ENCODE peak calls at places on chromosomes 11 and 22, in eight cellular contexts. One of them, this sample, is unnamed.
A peak's percentile ranks its signal among the peaks of the same experiment; 100 is the strongest.

GRCh38 chr22:38310518-38311330 is 6.5 kb downstream of the CSNK1E start:
- DNase-seq in esophagus squamous epithelium: no peak
- DNase-seq in Panc1: no peak
- DNase-seq in body of pancreas: no peak
- DNase-seq in HCT116: no peak
- DNase-seq in fibroblast of lung: no peak
- DNase-seq in tibial artery: peak; percentile 80
- DNase-seq in stomach: no peak
- DNase-seq in this sample: no peak

GRCh38 chr22:37505989-37506388 is 13.2 kb downstream of the CARD10 start:
- DNase-seq in HCT116: no peak
- DNase-seq in body of pancreas: no peak
- DNase-seq in Panc1: no peak
- DNase-seq in esophagus squamous epithelium: no peak
- DNase-seq in fibroblast of lung: no peak
- DNase-seq in stomach: no peak
- DNase-seq in tibial artery: no peak
- DNase-seq in this sample: no peak

GRCh38 chr11:44243633-44244343 is 66.2 kb downstream of the ALX4 start:
- DNase-seq in esophagus squamous epithelium: no peak
- DNase-seq in fibroblast of lung: peak; percentile 34
- DNase-seq in Panc1: no peak
- DNase-seq in stomach: no peak
- DNase-seq in tibial artery: no peak
- DNase-seq in HCT116: no peak
- DNase-seq in body of pancreas: no peak
- DNase-seq in this sample: no peak

GRCh38 chr11:32297629-32298028 is 137.7 kb downstream of the WT1 start:
- DNase-seq in body of pancreas: no peak
- DNase-seq in HCT116: peak; percentile 31
- DNase-seq in Panc1: no peak
- DNase-seq in stomach: no peak
- DNase-seq in esophagus squamous epithelium: no peak
- DNase-seq in tibial artery: no peak
- DNase-seq in fibroblast of lung: peak; percentile 79
- DNase-seq in this sample: peak; percentile 28

GRCh38 chr22:27315833-27316232 is 485.7 kb downstream of the MN1 start:
- DNase-seq in body of pancreas: no peak
- DNase-seq in Panc1: no peak
- DNase-seq in esophagus squamous epithelium: no peak
- DNase-seq in HCT116: no peak
- DNase-seq in tibial artery: no peak
- DNase-seq in fibroblast of lung: no peak
- DNase-seq in stomach: no peak
- DNase-seq in this sample: no peak

GRCh38 chr11:2533642-2534115 is 88.9 kb downstream of the KCNQ1 start:
- DNase-seq in tibial artery: peak; percentile 81
- DNase-seq in stomach: peak; percentile 55
- DNase-seq in HCT116: peak; percentile 63
- DNase-seq in body of pancreas: peak; percentile 48
- DNase-seq in esophagus squamous epithelium: no peak
- DNase-seq in Panc1: peak; percentile 24
- DNase-seq in fibroblast of lung: peak; percentile 89
- DNase-seq in this sample: no peak

GRCh38 chr22:35482974-35483373 is 57.7 kb upstream of the RASD2 start:
- DNase-seq in tibial artery: no peak
- DNase-seq in fibroblast of lung: no peak
- DNase-seq in esophagus squamous epithelium: no peak
- DNase-seq in Panc1: no peak
- DNase-seq in stomach: no peak
- DNase-seq in body of pancreas: no peak
- DNase-seq in HCT116: no peak
- DNase-seq in this sample: no peak

GRCh38 chr22:24460418-24461089 is 33.2 kb downstream of the ADORA2A start:
- DNase-seq in HCT116: no peak
- DNase-seq in tibial artery: no peak
- DNase-seq in fibroblast of lung: no peak
- DNase-seq in stomach: no peak
- DNase-seq in esophagus squamous epithelium: no peak
- DNase-seq in body of pancreas: no peak
- DNase-seq in Panc1: no peak
- DNase-seq in this sample: no peak

GRCh38 chr11:33942954-33943353 is 51.1 kb upstream of the LMO2 start:
- DNase-seq in fibroblast of lung: peak; percentile 73
- DNase-seq in tibial artery: peak; percentile 78
- DNase-seq in body of pancreas: no peak
- DNase-seq in HCT116: peak; percentile 3
- DNase-seq in Panc1: no peak
- DNase-seq in esophagus squamous epithelium: no peak
- DNase-seq in stomach: no peak
- DNase-seq in this sample: no peak

GRCh38 chr11:9516113-9516512 is 55.3 kb downstream of the ZNF143 start:
- DNase-seq in fibroblast of lung: no peak
- DNase-seq in Panc1: no peak
- DNase-seq in HCT116: no peak
- DNase-seq in body of pancreas: no peak
- DNase-seq in stomach: no peak
- DNase-seq in esophagus squamous epithelium: no peak
- DNase-seq in tibial artery: no peak
- DNase-seq in this sample: no peak

GRCh38 chr11:40186401-40187091 is 1272.9 kb downstream of the LRRC4C start:
- DNase-seq in body of pancreas: no peak
- DNase-seq in tibial artery: no peak
- DNase-seq in HCT116: no peak
- DNase-seq in esophagus squamous epithelium: no peak
- DNase-seq in Panc1: no peak
- DNase-seq in fibroblast of lung: no peak
- DNase-seq in stomach: no peak
- DNase-seq in this sample: no peak

DNA sequence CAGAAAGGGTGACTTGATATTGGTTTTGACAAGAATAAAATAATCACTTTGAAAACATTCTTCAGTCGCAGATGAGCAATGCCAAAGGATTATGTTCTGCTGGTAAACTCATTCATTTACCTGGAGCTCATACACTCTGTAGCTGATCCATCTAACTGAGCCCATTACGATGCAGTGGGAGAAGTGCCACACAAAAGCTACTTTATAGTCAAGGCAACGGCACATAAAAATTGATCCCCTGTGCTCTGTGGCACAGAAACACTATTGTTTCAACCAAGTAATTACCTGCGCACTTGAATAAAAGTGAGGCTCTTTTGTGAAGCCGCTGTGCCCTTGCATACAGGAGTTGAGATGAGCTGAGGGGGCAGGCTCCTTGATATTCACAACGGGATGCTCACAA is 7.3 kb downstream of the DKK3 start:
- DNase-seq in esophagus squamous epithelium: no peak
- DNase-seq in tibial artery: no peak
- DNase-seq in stomach: no peak
- DNase-seq in body of pancreas: no peak
- DNase-seq in HCT116: no peak
- DNase-seq in Panc1: no peak
- DNase-seq in fibroblast of lung: no peak
- DNase-seq in this sample: no peak
- H3K27me3 ChIP-seq in esophagus squamous epithelium: no peaks in the 10 kb centered on the region
- H3K27me3 ChIP-seq in tibial artery: no peaks in the 10 kb centered on the region
- H3K27me3 ChIP-seq in stomach: no peaks in the 10 kb centered on the region
- H3K27me3 ChIP-seq in body of pancreas: no peaks in the 10 kb centered on the region
- H3K27me3 ChIP-seq in HCT116: no peaks in the 10 kb centered on the region
- H3K27me3 ChIP-seq in Panc1: no peaks in the 10 kb centered on the region
- H3K27me3 ChIP-seq in fibroblast of lung: no peaks in the 10 kb centered on the region
- H3K27me3 ChIP-seq in this sample: no peaks in the 10 kb centered on the region

GRCh38 chr11:35160902-35161585 is 22.1 kb downstream of the CD44 start:
- DNase-seq in fibroblast of lung: no peak
- DNase-seq in HCT116: no peak
- DNase-seq in Panc1: no peak
- DNase-seq in stomach: no peak
- DNase-seq in body of pancreas: no peak
- DNase-seq in esophagus squamous epithelium: no peak
- DNase-seq in tibial artery: no peak
- DNase-seq in this sample: no peak

GRCh38 chr11:35157814-35158213 is 18.8 kb downstream of the CD44 start:
- DNase-seq in Panc1: no peak
- DNase-seq in fibroblast of lung: no peak
- DNase-seq in HCT116: no peak
- DNase-seq in stomach: no peak
- DNase-seq in esophagus squamous epithelium: no peak
- DNase-seq in body of pancreas: no peak
- DNase-seq in tibial artery: no peak
- DNase-seq in this sample: no peak

GRCh38 chr11:35158371-35159081 is 19.6 kb downstream of the CD44 start:
- DNase-seq in esophagus squamous epithelium: no peak
- DNase-seq in tibial artery: no peak
- DNase-seq in body of pancreas: no peak
- DNase-seq in stomach: no peak
- DNase-seq in Panc1: no peak
- DNase-seq in fibroblast of lung: peak; percentile 72
- DNase-seq in HCT116: no peak
- DNase-seq in this sample: peak; percentile 84

GRCh38 chr11:35160248-35160820 is 21.4 kb downstream of the CD44 start:
- DNase-seq in body of pancreas: no peak
- DNase-seq in tibial artery: no peak
- DNase-seq in stomach: no peak
- DNase-seq in esophagus squamous epithelium: no peak
- DNase-seq in Panc1: no peak
- DNase-seq in HCT116: no peak
- DNase-seq in fibroblast of lung: no peak
- DNase-seq in this sample: no peak

DNA sequence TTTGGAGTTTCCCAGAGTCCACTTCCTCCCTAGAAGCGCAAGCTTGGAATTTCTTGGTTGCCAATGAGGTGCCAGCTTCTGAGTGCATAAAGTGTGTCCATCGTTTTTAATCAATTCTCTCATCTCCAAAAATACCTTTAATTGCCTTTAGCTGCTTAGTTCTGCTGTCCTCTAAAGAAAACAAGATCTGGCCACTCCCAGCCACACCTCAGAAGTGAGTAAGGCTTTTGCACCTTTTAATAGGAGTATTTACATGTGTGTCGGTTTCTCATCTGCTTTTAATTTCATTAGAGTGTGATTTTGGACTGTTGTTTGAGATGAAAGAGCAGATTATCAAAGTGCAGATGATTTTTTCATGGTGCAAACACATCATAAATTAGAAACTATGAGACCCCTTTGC is 20.1 kb downstream of the CD44 start:
- DNase-seq in tibial artery: no peak
- DNase-seq in esophagus squamous epithelium: no peak
- DNase-seq in HCT116: no peak
- DNase-seq in fibroblast of lung: no peak
- DNase-seq in stomach: no peak
- DNase-seq in body of pancreas: no peak
- DNase-seq in Panc1: no peak
- DNase-seq in this sample: no peak
- H3K27ac ChIP-seq in tibial artery: peak overlapping the region; percentile 38
- H3K27ac ChIP-seq in esophagus squamous epithelium: peak overlapping the region; percentile 89
- H3K27ac ChIP-seq in HCT116: peak overlapping the region; percentile 34
- H3K27ac ChIP-seq in fibroblast of lung: peak overlapping the region; percentile 48
- H3K27ac ChIP-seq in stomach: peak overlapping the region; percentile 85
- H3K27ac ChIP-seq in body of pancreas: no peak overlapping the region
- H3K27ac ChIP-seq in Panc1: peak overlapping the region; percentile 99
- H3K27ac ChIP-seq in this sample: peak overlapping the region; percentile 67

GRCh38 chr22:49513358-49513851 is 314.3 kb downstream of the BRD1 start:
- DNase-seq in stomach: peak; percentile 8
- DNase-seq in HCT116: no peak
- DNase-seq in tibial artery: no peak
- DNase-seq in Panc1: no peak
- DNase-seq in esophagus squamous epithelium: no peak
- DNase-seq in body of pancreas: no peak
- DNase-seq in fibroblast of lung: no peak
- DNase-seq in this sample: no peak
- H3K4me1 ChIP-seq in stomach: no peaks in the 10 kb centered on the region
- H3K4me1 ChIP-seq in HCT116: no peaks in the 10 kb centered on the region
- H3K4me1 ChIP-seq in tibial artery: no peaks in the 10 kb centered on the region
- H3K4me1 ChIP-seq in Panc1: no peaks in the 10 kb centered on the region
- H3K4me1 ChIP-seq in esophagus squamous epithelium: no peaks in the 10 kb centered on the region
- H3K4me1 ChIP-seq in body of pancreas: no peaks in the 10 kb centered on the region
- H3K4me1 ChIP-seq in fibroblast of lung: no peaks in the 10 kb centered on the region
- H3K4me1 ChIP-seq in this sample: no peaks in the 10 kb centered on the region

DNA sequence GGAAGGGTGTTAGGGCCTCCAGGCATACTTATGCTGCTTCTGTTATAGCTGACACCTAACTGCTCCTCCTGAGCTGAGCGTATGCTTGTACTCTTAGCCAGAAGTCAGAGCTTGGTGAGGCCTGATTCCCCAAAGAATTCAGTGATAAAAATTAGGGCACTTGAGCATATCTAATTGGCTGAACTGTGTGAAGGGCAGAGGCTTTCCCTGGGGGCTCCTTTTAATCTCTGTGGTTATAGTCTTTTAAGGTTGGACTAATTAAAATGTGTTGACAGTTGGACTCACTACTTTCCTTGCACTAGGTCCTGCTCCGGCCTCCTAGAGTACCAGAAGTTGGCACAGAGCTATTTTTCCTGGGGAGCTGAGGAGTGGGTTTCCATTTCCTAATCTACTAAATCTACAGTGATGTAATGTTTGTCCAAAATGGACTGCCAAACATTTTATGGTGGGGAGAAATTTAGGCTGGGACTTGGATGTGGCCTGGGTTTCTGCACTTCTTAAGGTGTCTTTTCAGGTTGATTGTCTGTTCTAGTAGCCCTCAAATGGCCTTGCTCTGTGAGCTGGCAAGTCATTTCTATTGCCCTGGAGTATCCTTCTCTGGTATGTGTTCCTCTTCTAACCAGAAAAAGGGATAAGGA is 18.4 kb downstream of the STIM1 start:
- DNase-seq in stomach: no peak
- DNase-seq in esophagus squamous epithelium: no peak
- DNase-seq in HCT116: no peak
- DNase-seq in tibial artery: no peak
- DNase-seq in Panc1: no peak
- DNase-seq in body of pancreas: no peak
- DNase-seq in fibroblast of lung: no peak
- DNase-seq in this sample: no peak
- H3K27me3 ChIP-seq in stomach: no peaks in the 10 kb centered on the region
- H3K27me3 ChIP-seq in esophagus squamous epithelium: no peaks in the 10 kb centered on the region
- H3K27me3 ChIP-seq in HCT116: no peaks in the 10 kb centered on the region
- H3K27me3 ChIP-seq in tibial artery: no peaks in the 10 kb centered on the region
- H3K27me3 ChIP-seq in Panc1: no peaks in the 10 kb centered on the region
- H3K27me3 ChIP-seq in body of pancreas: no peaks in the 10 kb centered on the region
- H3K27me3 ChIP-seq in fibroblast of lung: no peaks in the 10 kb centered on the region
- H3K27me3 ChIP-seq in this sample: no peaks in the 10 kb centered on the region

This sample was measured in prostate gland.